ENCODE peak calls at places on chromosomes 1 and 21, in eight cellular contexts. T, Z, S, A, L, X, I and N are unnamed samples.

GRCh38 chr1:47656719-47657685 is 219.2 kb downstream of the FOXD2 start:
- DNase-seq in T (no peak), Z (peak; percentile 84), S (no peak), A (peak; percentile 25), L (no peak), X (no peak), I (no peak), N (no peak)

GRCh38 chr1:55443175-55443933 is 228.2 kb upstream of the USP24 start:
- DNase-seq in T (peak; percentile 91), Z (peak; percentile 97), S (peak; percentile 80), A (peak; percentile 45), L (peak; percentile 82), X (no peak), I (no peak), N (peak; percentile 75)

GRCh38 chr21:38965241-38965640 is 159.5 kb downstream of the ETS2 start:
- DNase-seq in T (no peak), Z (peak; percentile 27), S (no peak), A (no peak), L (no peak), X (no peak), I (no peak), N (no peak)

GRCh38 chr1:50368179-50369007 is 54.9 kb downstream of the DMRTA2 start:
- DNase-seq in T (peak; percentile 23), Z (peak; percentile 8), S (peak; percentile 38), A (peak; percentile 42), L (peak; percentile 13), X (peak; percentile 20), I (peak; percentile 1), N (no peak)

GRCh38 chr1:235087906-235088305 is 40.7 kb downstream of the TOMM20 start:
- DNase-seq in T (no peak), Z (no peak), S (no peak), A (no peak), L (no peak), X (no peak), I (no peak), N (no peak)

GRCh38 chr1:10519016-10519417 is 44.3 kb downstream of the PEX14 start:
- DNase-seq in T (no peak), Z (no peak), S (peak; percentile 58), A (peak; percentile 62), L (no peak), X (no peak), I (no peak), N (no peak)

GRCh38 chr1:209889077-209889418 is 49.0 kb upstream of the SYT14 start:
- DNase-seq in T (no peak), Z (no peak), S (no peak), A (no peak), L (no peak), X (no peak), I (no peak), N (no peak)

GRCh38 chr1:50720457-50721053 is 239.5 kb downstream of the FAF1 start:
- DNase-seq in T (no peak), Z (no peak), S (no peak), A (no peak), L (no peak), X (no peak), I (no peak), N (no peak)

GRCh38 chr21:41119901-41120300 is 48.1 kb upstream of the BACE2 start:
- DNase-seq in T (peak; percentile 11), Z (no peak), S (no peak), A (no peak), L (no peak), X (no peak), I (no peak), N (no peak)

GRCh38 chr1:209648931-209649776 is 3.1 kb downstream of the LAMB3 start:
- DNase-seq in T (peak; percentile 99), Z (peak; percentile 87), S (no peak), A (peak; percentile 42), L (peak; percentile 55), X (no peak), I (no peak), N (peak; percentile 91)

GRCh38 chr1:59481915-59482505 is 185.1 kb downstream of the FGGY start:
- DNase-seq in T (peak; percentile 68), Z (no peak), S (no peak), A (no peak), L (no peak), X (no peak), I (no peak), N (no peak)

GRCh38 chr1:87146538-87146937 is 182.1 kb upstream of the LMO4 start:
- DNase-seq in T (no peak), Z (no peak), S (no peak), A (no peak), L (no peak), X (no peak), I (no peak), N (no peak)

GRCh38 chr1:174314433-174314832 is 133.3 kb upstream of the GPR52 start:
- DNase-seq in T (no peak), Z (no peak), S (no peak), A (no peak), L (no peak), X (no peak), I (no peak), N (no peak)

GRCh38 chr1:2132222-2133038 is 62.1 kb downstream of the FAAP20 start:
- DNase-seq in T (peak; percentile 91), Z (peak; percentile 65), S (no peak), A (no peak), L (peak; percentile 15), X (no peak), I (no peak), N (peak; percentile 75)

GRCh38 chr1:227093309-227093708 is 153.2 kb downstream of the COQ8A start:
- DNase-seq in T (no peak), Z (no peak), S (no peak), A (no peak), L (no peak), X (no peak), I (no peak), N (no peak)

GRCh38 chr1:96488777-96489176 is 232.8 kb upstream of the PTBP2 start:
- DNase-seq in T (no peak), Z (no peak), S (no peak), A (no peak), L (no peak), X (no peak), I (no peak), N (no peak)

GRCh38 chr1:65235867-65236805 is 73.2 kb upstream of the DNAJC6 start:
- DNase-seq in T (peak; percentile 72), Z (no peak), S (no peak), A (no peak), L (no peak), X (no peak), I (no peak), N (peak; percentile 57)

GRCh38 chr1:71861022-71861421 is 421.3 kb downstream of the NEGR1 start:
- DNase-seq in T (peak; percentile 58), Z (no peak), S (no peak), A (no peak), L (no peak), X (no peak), I (no peak), N (peak; percentile 91)

GRCh38 chr21:38175321-38175720 is 81.5 kb upstream of the KCNJ15 start:
- DNase-seq in T (no peak), Z (no peak), S (no peak), A (no peak), L (no peak), X (no peak), I (no peak), N (peak; percentile 54)

GRCh38 chr1:19695772-19696171 is 31.1 kb downstream of the HTR6 start:
- DNase-seq in T (no peak), Z (no peak), S (no peak), A (no peak), L (no peak), X (no peak), I (no peak), N (no peak)

DNA sequence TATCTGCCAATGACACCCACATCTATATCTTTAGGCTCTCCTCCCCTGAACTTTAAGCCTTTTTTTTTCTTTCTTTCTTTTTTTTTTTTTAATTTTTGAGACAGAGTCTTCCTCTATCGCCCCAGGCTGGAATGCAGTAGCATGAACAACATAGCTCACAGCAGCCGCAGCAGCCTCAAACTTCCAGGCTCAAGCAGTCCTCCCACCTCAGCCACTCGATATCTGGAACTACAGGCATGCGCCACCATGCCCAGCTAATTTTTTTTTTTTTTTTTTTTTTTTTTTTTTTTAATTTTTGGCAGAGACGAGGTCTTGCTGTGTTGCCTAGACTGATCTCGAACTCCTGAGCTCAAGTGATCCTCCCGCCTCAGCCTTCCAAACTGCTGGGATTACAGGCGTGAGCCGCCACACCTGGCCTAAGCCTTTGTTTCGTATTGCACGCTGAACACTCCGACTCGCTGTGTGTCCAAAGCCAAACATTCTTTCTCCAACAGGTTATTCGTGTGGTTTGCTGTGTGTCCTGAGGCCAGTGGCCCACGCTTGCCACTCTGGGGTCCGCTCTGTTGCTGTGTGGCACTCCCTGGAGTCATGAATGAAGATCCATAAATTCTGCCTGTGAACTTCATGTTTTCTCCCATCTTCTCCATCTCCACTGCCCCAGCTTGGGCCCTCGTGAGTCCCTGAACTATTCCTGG is 119.4 kb downstream of the CAMTA1 start:
- DNase-seq in T (no peak), Z (no peak), S (no peak), A (no peak), L (no peak), X (no peak), I (no peak), N (peak; percentile 9)
- H3K4me3 ChIP-seq in T (no peak overlapping the region), Z (no peak overlapping the region), S (no peak overlapping the region), A (no peak overlapping the region), L (no peak overlapping the region), X (no peak overlapping the region), I (no peak overlapping the region), N (no peak overlapping the region)

GRCh38 chr1:200242379-200243041 is 167.3 kb downstream of the ZNF281 start:
- DNase-seq in T (no peak), Z (no peak), S (no peak), A (no peak), L (no peak), X (no peak), I (no peak), N (no peak)
- H3K4me3 ChIP-seq in T (no peak overlapping the region), Z (no peak overlapping the region), S (no peak overlapping the region), A (peak overlapping the region; percentile 33), L (peak overlapping the region; percentile 48), X (no peak overlapping the region), I (no peak overlapping the region), N (no peak overlapping the region)

GRCh38 chr1:12614402-12615165 is 3.4 kb downstream of the DHRS3 start:
- DNase-seq in T (no peak), Z (no peak), S (no peak), A (no peak), L (no peak), X (no peak), I (no peak), N (no peak)
- H3K4me3 ChIP-seq in T (peak overlapping the region; percentile 83), Z (peak overlapping the region; percentile 93), S (no peak overlapping the region), A (peak overlapping the region; percentile 74), L (peak overlapping the region; percentile 92), X (peak overlapping the region; percentile 96), I (no peak overlapping the region), N (peak overlapping the region; percentile 76)

DNA sequence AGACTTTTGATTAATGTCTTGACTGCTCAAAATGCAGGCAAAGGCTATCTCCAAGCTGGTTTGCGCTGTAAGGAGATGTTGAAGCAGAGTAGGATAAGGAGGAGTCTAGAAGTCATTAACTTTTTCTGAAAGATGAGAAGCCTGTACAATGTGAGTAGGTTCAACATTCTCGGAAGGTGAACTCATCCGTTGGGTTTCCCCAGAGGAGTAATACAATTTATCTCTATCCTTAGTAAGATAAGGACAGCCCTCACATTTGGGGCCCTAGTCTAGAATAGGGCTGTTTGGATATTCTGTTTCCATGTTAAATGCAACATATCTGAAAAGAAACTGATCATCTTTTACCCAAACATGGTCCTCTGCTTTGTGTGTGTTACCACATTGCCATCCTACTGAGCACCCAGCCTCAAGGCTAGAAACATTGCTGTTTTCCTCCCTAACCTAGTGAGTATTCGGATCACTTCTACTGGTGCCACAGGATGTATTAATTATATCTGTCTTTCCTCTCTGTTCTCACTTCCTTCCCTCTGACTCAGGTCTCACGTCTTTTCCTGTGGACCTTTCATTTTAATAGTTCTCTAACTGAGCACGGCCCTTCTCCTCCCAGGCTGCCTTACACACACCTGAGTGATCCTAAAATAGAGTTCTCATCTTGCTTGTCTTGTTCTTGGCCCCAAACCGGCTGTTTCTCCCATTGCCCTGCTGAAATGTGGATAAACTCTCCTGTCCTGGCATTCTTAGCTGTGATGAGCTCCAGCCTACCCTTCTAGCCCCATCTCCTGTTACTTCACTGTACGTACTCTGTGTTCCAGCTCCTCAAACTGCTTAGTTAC is 91.6 kb downstream of the CDC14A start:
- DNase-seq in T (peak; percentile 23), Z (peak; percentile 66), S (no peak), A (no peak), L (no peak), X (no peak), I (no peak), N (no peak)
- H3K4me3 ChIP-seq in T (no peak overlapping the region), Z (no peak overlapping the region), S (no peak overlapping the region), A (no peak overlapping the region), L (no peak overlapping the region), X (no peak overlapping the region), I (peak overlapping the region; percentile 25), N (no peak overlapping the region)